ENCODE peak calls at places on chromosomes 1 and 21, in seven cellular contexts. H is K562, P is heart left ventricle, Z is tibial nerve, B is IMR-90, I is stomach, F is Peyer's patch. S is an unnamed sample. For H3K27me3, the result is how much of the 10 kb centered on the place peaks cover.

GRCh38 chr1:20708057-20708456 is 9.8 kb downstream of the KIF17 start:
- DNase-seq in B (no peak), F (no peak), P (no peak), Z (no peak), I (no peak), H (no peak), S (no peak)

GRCh38 chr1:16630661-16631247 is 17.4 kb upstream of the NBPF1 start:
- DNase-seq in B (no peak), F (peak), Z (no peak), H (peak), P (no peak), I (peak), S (peak)

GRCh38 chr1:239816090-239816812 is 275.4 kb upstream of the FMN2 start:
- DNase-seq in I (peak), P (no peak), H (no peak), B (peak), Z (no peak), F (no peak), S (peak)

GRCh38 chr21:16020878-16021277 is 291.1 kb downstream of the USP25 start:
- DNase-seq in Z (no peak), B (no peak), F (no peak), H (no peak), I (no peak), P (no peak), S (no peak)

GRCh38 chr1:214271174-214271858 is 9.6 kb upstream of the SMYD2 start:
- DNase-seq in Z (no peak), P (no peak), B (no peak), H (no peak), I (no peak), F (no peak), S (no peak)

GRCh38 chr1:54570161-54570560 is 22.1 kb downstream of the ACOT11 start:
- DNase-seq in I (no peak), H (no peak), P (no peak), B (no peak), F (no peak), Z (no peak), S (peak)

GRCh38 chr1:20618550-20618949 is 14.7 kb upstream of the PINK1 start:
- DNase-seq in H (no peak), B (no peak), I (no peak), P (peak), Z (no peak), F (no peak), S (no peak)

GRCh38 chr1:162358928-162359327 is 17.7 kb downstream of the SPATA46 start:
- DNase-seq in F (no peak), P (no peak), I (no peak), B (no peak), Z (no peak), H (no peak), S (no peak)

GRCh38 chr1:200699871-200700270 is 30.2 kb upstream of the DDX59 start:
- DNase-seq in H (no peak), I (no peak), B (peak), F (no peak), Z (no peak), P (no peak), S (no peak)

GRCh38 chr1:233904979-233905415 is 521 bp downstream of the SLC35F3 start:
- DNase-seq in B (no peak), F (no peak), P (no peak), H (no peak), I (no peak), Z (no peak), S (no peak)

GRCh38 chr1:236325567-236325966 is 43.8 kb upstream of the ERO1B start:
- DNase-seq in F (no peak), H (no peak), P (no peak), I (no peak), Z (no peak), B (no peak), S (no peak)

GRCh38 chr1:204258213-204259115 is 44.7 kb upstream of the GOLT1A start:
- DNase-seq in I (peak), Z (no peak), H (peak), B (peak), P (peak), F (peak), S (peak)

GRCh38 chr1:108830119-108831008 is 26.5 kb downstream of the AKNAD1 start:
- DNase-seq in Z (peak), F (peak), B (peak), P (peak), H (peak), I (peak), S (peak)

GRCh38 chr1:156298852-156299357 is at the start of gene VHLL:
- DNase-seq in I (no peak), P (no peak), Z (no peak), F (no peak), B (no peak), H (no peak), S (no peak)

GRCh38 chr21:44874240-44874496 is 678 bp upstream of the PTTG1IP start:
- DNase-seq in P (no peak), H (no peak), F (no peak), I (no peak), B (no peak), Z (no peak), S (no peak)

GRCh38 chr21:44681152-44681551 is 811 bp downstream of the KRTAP12-1 start:
- DNase-seq in P (no peak), Z (no peak), H (no peak), B (no peak), F (no peak), I (no peak), S (no peak)

GRCh38 chr1:100896481-100896982 is 642 bp downstream of the SLC30A7 start:
- DNase-seq in I (peak), B (peak), P (peak), F (no peak), H (peak), Z (no peak), S (no peak)

GRCh38 chr1:29258189-29258973 is 22.1 kb downstream of the PTPRU start:
- DNase-seq in F (no peak), I (no peak), B (no peak), P (no peak), Z (no peak), H (peak), S (no peak)

GRCh38 chr21:41360072-41360821 is 1.6 kb upstream of the MX2 start:
- DNase-seq in Z (peak), P (no peak), I (peak), B (peak), F (peak), H (no peak), S (peak)

GRCh38 chr1:110433803-110434202 is 17.1 kb upstream of the PROK1 start:
- DNase-seq in F (no peak), B (peak), P (peak), I (peak), Z (peak), H (peak), S (no peak)

GRCh38 chr1:172719066-172719627 is 60.2 kb downstream of the FASLG start:
- DNase-seq in H (no peak), F (no peak), I (no peak), Z (no peak), B (peak), P (no peak), S (no peak)

GRCh38 chr1:89815611-89816010 is 5.2 kb upstream of the LRRC8D start:
- DNase-seq in H (no peak), Z (peak), I (no peak), B (no peak), F (no peak), P (no peak), S (no peak)

GRCh38 chr1:181021811-181022434 is 747 bp downstream of the STX6 start:
- DNase-seq in P (peak), F (peak), I (no peak), B (peak), Z (peak), H (peak), S (peak)
- TF ChIP-seq POLR2A in P (no peak), F (no peak), I (no peak), B (no peak), Z (no peak), H (peak), S (no peak)

DNA sequence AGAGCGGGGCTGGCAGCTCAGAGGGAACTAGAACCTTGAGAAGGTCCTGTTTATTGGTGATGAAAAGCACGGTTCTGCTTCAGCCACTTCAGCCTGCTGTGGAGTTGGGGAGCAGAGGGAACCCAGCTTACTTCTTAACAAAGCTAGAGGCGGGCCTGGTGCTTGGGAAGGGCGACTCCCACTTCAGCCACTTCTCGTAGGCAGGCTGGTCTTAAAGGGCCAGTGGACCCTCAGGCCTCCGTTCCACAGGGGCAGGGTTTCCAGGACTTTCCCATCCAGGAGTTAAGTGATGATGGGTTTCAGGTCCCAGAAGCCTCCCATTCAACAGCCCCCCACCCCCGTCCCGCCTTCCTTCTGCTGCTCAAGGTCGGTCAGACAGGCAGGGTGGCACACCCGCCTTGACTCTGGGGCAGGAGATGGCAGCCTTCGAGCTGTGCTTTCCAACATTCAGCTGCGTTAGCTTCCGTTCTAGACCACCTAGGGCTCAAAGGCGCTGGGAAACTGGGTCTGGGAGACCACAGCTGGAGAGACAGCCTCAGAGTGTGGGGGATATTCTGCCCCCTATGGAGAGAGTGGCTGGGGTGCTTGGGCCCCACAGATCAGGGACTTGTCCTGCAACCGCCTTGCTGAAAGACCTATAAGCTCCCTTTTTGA is 3.4 kb downstream of the RUNX3 start:
- DNase-seq in I (no peak), H (no peak), P (no peak), Z (no peak), B (no peak), F (no peak), S (no peak)
- H3K27me3 ChIP-seq in I (half or more), H (half or more), P (half or more), Z (under half), B (half or more), F (half or more), S (under half)

DNA sequence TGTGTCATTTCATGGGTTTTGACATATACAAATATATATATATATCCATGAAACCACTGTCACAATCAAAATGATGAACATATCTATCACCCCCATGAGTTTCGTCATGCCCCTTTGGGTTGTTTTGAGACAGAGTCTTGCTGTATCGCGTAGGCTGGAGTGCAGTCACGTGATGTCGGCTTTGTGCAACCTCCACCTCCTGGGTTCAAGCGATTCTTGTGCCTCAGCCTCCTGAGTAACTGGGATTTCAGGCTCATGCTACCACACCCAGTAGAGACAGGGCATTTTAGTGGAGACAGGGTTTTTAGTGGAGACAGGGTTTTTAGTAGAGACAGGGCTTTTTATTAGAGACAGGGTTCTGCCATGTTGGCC is 8.0 kb downstream of the HJV start:
- DNase-seq in Z (no peak), I (no peak), P (no peak), F (no peak), H (no peak), B (no peak), S (no peak)
- H3K27ac ChIP-seq in Z (no peak), I (no peak), P (no peak), F (no peak), H (no peak), B (no peak), S (no peak)

DNA sequence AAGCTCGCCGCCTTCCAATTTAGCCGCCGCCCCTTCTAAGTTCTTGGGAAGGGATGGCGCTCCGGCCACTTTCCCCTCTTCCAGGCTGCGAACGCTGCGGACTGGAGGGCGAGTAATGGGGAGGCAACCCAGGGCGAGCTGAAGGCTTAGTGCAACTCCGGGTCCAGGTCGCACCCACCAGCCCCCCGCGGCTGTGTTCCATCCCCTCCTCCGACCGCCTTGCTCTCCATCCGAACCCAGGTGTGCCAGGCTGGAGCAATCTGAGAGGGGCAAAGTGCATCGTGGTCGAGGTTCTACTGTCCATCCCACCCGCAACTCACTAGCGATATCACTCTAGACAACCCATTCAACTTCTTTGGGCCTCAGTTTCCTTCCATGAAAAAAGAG is 13.4 kb downstream of the PAX7 start:
- DNase-seq in B (no peak), P (no peak), F (no peak), I (no peak), Z (no peak), H (no peak), S (no peak)
- TF ChIP-seq POLR2A in B (no peak), P (no peak), F (no peak), I (no peak), Z (no peak), H (no peak), S (no peak)

GRCh38 chr1:46497665-46498064 is 8.0 kb downstream of the DMBX1 start:
- DNase-seq in F (no peak), H (no peak), I (no peak), B (no peak), P (no peak), Z (no peak), S (no peak)
- H3K27me3 ChIP-seq in F (under half), H (under half), I (under half), B (half or more), P (under half), Z (under half), S (under half)

GRCh38 chr1:205580923-205581180 is 51.0 kb downstream of the ELK4 start:
- DNase-seq in I (peak), Z (no peak), P (no peak), F (no peak), H (no peak), B (no peak), S (no peak)
- H3K27ac ChIP-seq in I (no peak), Z (no peak), P (no peak), F (no peak), H (no peak), B (no peak), S (no peak)

DNA sequence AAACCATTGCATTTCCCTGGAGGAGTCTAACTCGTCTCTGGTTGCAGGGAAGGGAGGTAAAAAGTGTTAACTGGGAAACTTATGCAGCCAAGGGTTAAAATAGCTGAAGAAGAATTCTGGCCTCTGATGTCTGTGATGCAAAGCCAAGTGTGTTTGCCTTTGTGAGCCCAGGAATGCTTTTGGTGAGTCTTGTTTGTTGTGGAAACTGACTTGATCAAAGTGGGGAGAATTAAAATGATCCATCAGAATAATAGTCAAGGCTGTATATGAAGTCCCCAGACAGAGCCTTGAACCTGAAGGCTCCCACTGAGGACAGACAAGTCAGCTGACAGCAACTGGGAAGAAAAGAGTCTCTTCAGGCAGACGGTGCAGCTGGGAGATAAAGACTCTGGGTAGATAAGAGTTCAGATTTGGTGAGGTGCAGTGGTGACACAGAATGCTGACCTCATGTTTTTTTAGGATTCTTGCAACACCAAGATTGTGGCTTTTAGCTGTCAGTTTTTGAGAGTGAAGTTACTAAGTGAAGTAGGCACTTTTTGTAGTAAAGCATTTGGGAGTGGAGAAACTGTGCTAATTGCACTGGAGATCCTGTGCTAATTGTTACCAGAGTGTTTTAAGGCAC is 59.6 kb upstream of the WLS start:
- DNase-seq in Z (no peak), P (no peak), I (no peak), B (peak), H (no peak), F (no peak), S (no peak)
- TF ChIP-seq POLR2A in Z (no peak), P (no peak), I (no peak), B (no peak), H (no peak), F (no peak), S (no peak)

GRCh38 chr1:190477687-190478192 is at the start of gene BRINP3:
- DNase-seq in I (no peak), H (no peak), P (no peak), F (no peak), Z (no peak), B (peak), S (no peak)
- H3K27me3 ChIP-seq in I (half or more), H (under half), P (under half), F (under half), Z (under half), B (under half), S (under half)

DNA sequence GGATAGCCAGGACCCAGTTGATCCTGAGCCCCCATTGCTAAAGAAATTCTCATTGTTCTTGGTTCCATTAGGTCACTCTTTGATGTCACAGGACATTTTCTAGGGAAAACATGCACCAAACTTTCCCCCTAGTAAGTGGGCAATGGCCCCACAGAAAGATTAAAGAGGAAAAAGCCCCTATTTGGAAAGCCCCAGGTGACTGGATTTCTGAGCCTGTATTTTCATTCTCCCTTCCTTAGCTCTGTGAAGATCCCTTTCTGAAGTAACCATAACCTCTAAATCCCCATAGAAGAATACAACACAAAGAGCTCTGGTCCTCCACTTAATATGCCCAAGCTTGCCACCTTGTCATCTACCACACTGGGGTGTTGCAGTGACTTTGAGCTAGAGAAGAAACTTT is 232.3 kb upstream of the FGGY start:
- DNase-seq in I (no peak), B (no peak), H (no peak), P (no peak), Z (no peak), F (no peak), S (no peak)
- H3K27ac ChIP-seq in I (no peak), B (no peak), H (no peak), P (no peak), Z (no peak), F (no peak), S (no peak)

DNA sequence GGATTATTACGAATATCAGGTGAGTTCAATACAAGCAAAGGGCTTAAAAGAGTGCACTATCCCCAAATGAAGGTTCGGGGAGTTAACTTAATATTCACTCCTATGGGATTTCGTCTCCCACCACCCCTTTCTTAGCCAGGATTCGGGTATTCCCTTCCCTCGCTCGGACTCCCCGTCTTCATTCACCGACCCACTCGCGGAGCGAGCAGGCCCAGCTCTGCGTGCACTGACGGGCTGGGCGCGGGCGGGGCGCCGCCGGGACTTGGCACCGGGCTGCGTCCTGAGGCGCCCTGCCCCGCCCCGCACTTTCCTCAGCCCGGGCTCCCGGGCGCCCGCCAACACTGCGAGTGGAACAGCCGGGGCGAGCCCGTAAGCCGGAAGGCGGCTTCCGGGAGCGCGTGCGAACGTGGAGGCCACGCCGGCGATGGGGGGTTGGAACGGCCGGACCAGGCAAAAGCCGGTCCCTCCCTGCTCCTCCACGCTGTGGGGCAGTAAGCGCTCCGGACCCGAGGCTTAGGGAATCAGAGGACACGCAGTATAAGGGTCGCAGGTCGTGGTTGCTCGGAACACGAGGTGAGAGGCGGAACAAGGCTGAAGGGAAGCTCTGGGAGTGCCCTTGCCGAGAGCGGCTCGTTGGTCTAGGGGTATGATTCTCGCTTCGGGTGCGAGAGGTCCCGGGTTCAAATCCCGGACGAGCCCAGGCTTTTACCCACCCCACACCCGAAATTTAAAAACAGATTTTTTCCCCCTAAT is 7.5 kb upstream of the MPZL1 start:
- DNase-seq in P (peak), I (peak), B (no peak), H (peak), Z (peak), F (peak), S (peak)
- TF ChIP-seq POLR2A in P (no peak), I (no peak), B (peak), H (peak), Z (no peak), F (peak), S (no peak)